ENCODE peak calls at places on chromosomes 12 and 14, in four cellular contexts. One of them, this sample, is unnamed.

GRCh38 chr12:6961695-6962284 is 8.7 kb downstream of the PHB2 start:
- DNase-seq in COR-L47: peak
- DNase-seq in RPMI7951: peak
- DNase-seq in H54: peak
- DNase-seq in this sample: no peak

GRCh38 chr14:32311294-32312009 is 17.6 kb upstream of the AKAP6 start:
- DNase-seq in H54: no peak
- DNase-seq in COR-L47: no peak
- DNase-seq in RPMI7951: peak
- DNase-seq in this sample: no peak

GRCh38 chr14:32186248-32186647 is 15.6 kb upstream of the RNU6-7 start:
- DNase-seq in H54: no peak
- DNase-seq in COR-L47: no peak
- DNase-seq in RPMI7951: no peak
- DNase-seq in this sample: no peak

GRCh38 chr12:124399622-124400021 is 104.7 kb downstream of the RFLNA start:
- DNase-seq in COR-L47: no peak
- DNase-seq in H54: no peak
- DNase-seq in RPMI7951: no peak
- DNase-seq in this sample: no peak

GRCh38 chr12:103392722-103393121 is 103.0 kb downstream of the C12orf42 start:
- DNase-seq in H54: no peak
- DNase-seq in COR-L47: no peak
- DNase-seq in RPMI7951: no peak
- DNase-seq in this sample: no peak

GRCh38 chr12:91877022-91877421 is 268.6 kb downstream of the BTG1 start:
- DNase-seq in H54: no peak
- DNase-seq in RPMI7951: no peak
- DNase-seq in COR-L47: no peak
- DNase-seq in this sample: peak

GRCh38 chr12:117850048-117850447 is 118.7 kb downstream of the KSR2 start:
- DNase-seq in COR-L47: peak
- DNase-seq in RPMI7951: peak
- DNase-seq in H54: peak
- DNase-seq in this sample: no peak

GRCh38 chr12:88816201-88816600 is 235.9 kb upstream of the KITLG start:
- DNase-seq in H54: no peak
- DNase-seq in RPMI7951: no peak
- DNase-seq in COR-L47: no peak
- DNase-seq in this sample: no peak

GRCh38 chr14:101665478-101666078 is 95.9 kb upstream of the PPP2R5C start:
- DNase-seq in RPMI7951: peak
- DNase-seq in H54: peak
- DNase-seq in COR-L47: peak
- DNase-seq in this sample: no peak

GRCh38 chr12:116442981-116443380 is 116.2 kb upstream of the MAP1LC3B2 start:
- DNase-seq in H54: no peak
- DNase-seq in COR-L47: no peak
- DNase-seq in RPMI7951: no peak
- DNase-seq in this sample: no peak

GRCh38 chr14:68687746-68688145 is 105.1 kb downstream of the ZFP36L1 start:
- DNase-seq in RPMI7951: peak
- DNase-seq in COR-L47: no peak
- DNase-seq in H54: peak
- DNase-seq in this sample: no peak

GRCh38 chr12:95790025-95790911 is at the start of gene NTN4:
- DNase-seq in H54: no peak
- DNase-seq in RPMI7951: peak
- DNase-seq in COR-L47: peak
- DNase-seq in this sample: peak

GRCh38 chr12:22625671-22626251 is 790 bp downstream of the ETNK1 start:
- DNase-seq in RPMI7951: peak
- DNase-seq in H54: peak
- DNase-seq in COR-L47: no peak
- DNase-seq in this sample: peak

GRCh38 chr14:88737245-88737644 is 55.5 kb downstream of the EML5 start:
- DNase-seq in H54: no peak
- DNase-seq in RPMI7951: no peak
- DNase-seq in COR-L47: no peak
- DNase-seq in this sample: no peak

GRCh38 chr12:108457006-108457733 is 57.9 kb upstream of the FICD start:
- DNase-seq in RPMI7951: peak
- DNase-seq in H54: peak
- DNase-seq in COR-L47: peak
- DNase-seq in this sample: no peak

GRCh38 chr12:47995976-47996375 is 8.3 kb downstream of the COL2A1 start:
- DNase-seq in COR-L47: no peak
- DNase-seq in H54: no peak
- DNase-seq in RPMI7951: peak
- DNase-seq in this sample: no peak

GRCh38 chr12:50725011-50725899 is 38.6 kb upstream of the ATF1 start:
- DNase-seq in H54: no peak
- DNase-seq in COR-L47: no peak
- DNase-seq in RPMI7951: no peak
- DNase-seq in this sample: no peak

GRCh38 chr12:122423258-122424165 is 1.0 kb upstream of the CLIP1 start:
- DNase-seq in H54: no peak
- DNase-seq in RPMI7951: peak
- DNase-seq in COR-L47: no peak
- DNase-seq in this sample: no peak

GRCh38 chr14:73168691-73169090 is 32.4 kb downstream of the PSEN1 start:
- DNase-seq in RPMI7951: no peak
- DNase-seq in COR-L47: no peak
- DNase-seq in H54: no peak
- DNase-seq in this sample: no peak

GRCh38 chr14:100164808-100165207 is 5.4 kb upstream of the DEGS2 start:
- DNase-seq in RPMI7951: no peak
- DNase-seq in H54: no peak
- DNase-seq in COR-L47: no peak
- DNase-seq in this sample: no peak

GRCh38 chr12:54286042-54286931 is 5.8 kb downstream of the HNRNPA1 start:
- DNase-seq in H54: no peak
- DNase-seq in RPMI7951: no peak
- DNase-seq in COR-L47: no peak
- DNase-seq in this sample: no peak

GRCh38 chr12:116434155-116435065 is 124.8 kb upstream of the MAP1LC3B2 start:
- DNase-seq in RPMI7951: peak
- DNase-seq in H54: peak
- DNase-seq in COR-L47: no peak
- DNase-seq in this sample: no peak

GRCh38 chr12:95582230-95583058 is 31.2 kb upstream of the USP44 start:
- DNase-seq in RPMI7951: peak
- DNase-seq in COR-L47: peak
- DNase-seq in H54: peak
- DNase-seq in this sample: no peak

GRCh38 chr14:70097576-70098256 is 91.0 kb downstream of the SLC8A3 start:
- DNase-seq in H54: no peak
- DNase-seq in RPMI7951: no peak
- DNase-seq in COR-L47: no peak
- DNase-seq in this sample: no peak

This sample was measured in effector memory CD8-positive, alpha-beta T cell.